ENCODE peak calls at places on chromosomes 6 and 20, in seven cellular contexts. One of them, this sample, is unnamed.

GRCh38 chr20:14918981-14919380 is 581.6 kb upstream of the FLRT3 start:
- DNase-seq in NCI-H187: no peak
- DNase-seq in RWPE1: no peak
- DNase-seq in T-cell: no peak
- DNase-seq in RKO: no peak
- DNase-seq in AG08396: no peak
- DNase-seq in Panc1: no peak
- DNase-seq in this sample: no peak

GRCh38 chr6:15285682-15286294 is 39.9 kb downstream of the JARID2 start:
- DNase-seq in NCI-H187: no peak
- DNase-seq in RWPE1: no peak
- DNase-seq in T-cell: no peak
- DNase-seq in RKO: no peak
- DNase-seq in AG08396: no peak
- DNase-seq in Panc1: no peak
- DNase-seq in this sample: no peak

GRCh38 chr6:31918069-31918725 is 9.3 kb upstream of the C2 start:
- DNase-seq in NCI-H187: no peak
- DNase-seq in RWPE1: no peak
- DNase-seq in T-cell: no peak
- DNase-seq in RKO: no peak
- DNase-seq in AG08396: no peak
- DNase-seq in Panc1: no peak
- DNase-seq in this sample: no peak

GRCh38 chr6:112330071-112330876 is 16.9 kb upstream of the RFPL4B start:
- DNase-seq in NCI-H187: no peak
- DNase-seq in RWPE1: peak
- DNase-seq in T-cell: no peak
- DNase-seq in RKO: no peak
- DNase-seq in AG08396: no peak
- DNase-seq in Panc1: no peak
- DNase-seq in this sample: peak

GRCh38 chr6:100346203-100346602 is 118.5 kb downstream of the SIM1 start:
- DNase-seq in NCI-H187: no peak
- DNase-seq in RWPE1: no peak
- DNase-seq in T-cell: no peak
- DNase-seq in RKO: no peak
- DNase-seq in AG08396: no peak
- DNase-seq in Panc1: peak
- DNase-seq in this sample: no peak

GRCh38 chr20:39004508-39004907 is 42.4 kb downstream of the DHX35 start:
- DNase-seq in NCI-H187: peak
- DNase-seq in RWPE1: peak
- DNase-seq in T-cell: peak
- DNase-seq in RKO: no peak
- DNase-seq in AG08396: no peak
- DNase-seq in Panc1: no peak
- DNase-seq in this sample: no peak

GRCh38 chr20:3811421-3812258 is 8.7 kb upstream of the AP5S1 start:
- DNase-seq in NCI-H187: peak
- DNase-seq in RWPE1: peak
- DNase-seq in T-cell: peak
- DNase-seq in RKO: peak
- DNase-seq in AG08396: peak
- DNase-seq in Panc1: peak
- DNase-seq in this sample: peak

GRCh38 chr20:10094566-10095173 is 59.9 kb downstream of the ANKEF1 start:
- DNase-seq in NCI-H187: no peak
- DNase-seq in RWPE1: no peak
- DNase-seq in T-cell: no peak
- DNase-seq in RKO: no peak
- DNase-seq in AG08396: no peak
- DNase-seq in Panc1: no peak
- DNase-seq in this sample: peak

GRCh38 chr6:22248513-22249308 is 48.1 kb downstream of the PRL start:
- DNase-seq in NCI-H187: no peak
- DNase-seq in RWPE1: peak
- DNase-seq in T-cell: no peak
- DNase-seq in RKO: no peak
- DNase-seq in AG08396: peak
- DNase-seq in Panc1: no peak
- DNase-seq in this sample: no peak

GRCh38 chr20:63156221-63156671 is 59.7 kb downstream of the YTHDF1 start:
- DNase-seq in NCI-H187: no peak
- DNase-seq in RWPE1: no peak
- DNase-seq in T-cell: no peak
- DNase-seq in RKO: no peak
- DNase-seq in AG08396: no peak
- DNase-seq in Panc1: no peak
- DNase-seq in this sample: no peak

GRCh38 chr6:157647261-157647915 is 175.7 kb upstream of the SNX9 start:
- DNase-seq in NCI-H187: no peak
- DNase-seq in RWPE1: no peak
- DNase-seq in T-cell: no peak
- DNase-seq in RKO: no peak
- DNase-seq in AG08396: no peak
- DNase-seq in Panc1: no peak
- DNase-seq in this sample: no peak

GRCh38 chr6:114142256-114142655 is 171.3 kb upstream of the HDAC2 start:
- DNase-seq in NCI-H187: no peak
- DNase-seq in RWPE1: peak
- DNase-seq in T-cell: no peak
- DNase-seq in RKO: no peak
- DNase-seq in AG08396: no peak
- DNase-seq in Panc1: no peak
- DNase-seq in this sample: peak

GRCh38 chr6:122042851-122043250 is 356.6 kb upstream of the HSF2 start:
- DNase-seq in NCI-H187: no peak
- DNase-seq in RWPE1: no peak
- DNase-seq in T-cell: no peak
- DNase-seq in RKO: no peak
- DNase-seq in AG08396: no peak
- DNase-seq in Panc1: no peak
- DNase-seq in this sample: no peak

GRCh38 chr6:125858427-125859320 is 67.9 kb downstream of the NCOA7 start:
- DNase-seq in NCI-H187: peak
- DNase-seq in RWPE1: peak
- DNase-seq in T-cell: no peak
- DNase-seq in RKO: no peak
- DNase-seq in AG08396: peak
- DNase-seq in Panc1: peak
- DNase-seq in this sample: peak

GRCh38 chr6:96913621-96914020 is 10.9 kb upstream of the KLHL32 start:
- DNase-seq in NCI-H187: no peak
- DNase-seq in RWPE1: no peak
- DNase-seq in T-cell: no peak
- DNase-seq in RKO: no peak
- DNase-seq in AG08396: no peak
- DNase-seq in Panc1: no peak
- DNase-seq in this sample: no peak